ENCODE peak calls at places on chromosomes 4 and X, in six cellular contexts. H is fibroblast of mammary gland, O is HCT116, L is psoas muscle, V is OCI-LY7, F is astrocyte of the spinal cord. E is an unnamed sample.

GRCh38 chr4:109989044-109989443 is 76.4 kb downstream of the EGF start:
- DNase-seq in H (peak; percentile 37), O (peak; percentile 50), L (no peak), V (no peak), F (no peak), E (no peak)

GRCh38 chr4:76067652-76068286 is 6.7 kb upstream of the ART3 start:
- DNase-seq in H (peak; percentile 79), O (peak; percentile 59), L (peak; percentile 53), V (peak; percentile 72), F (peak; percentile 75), E (peak; percentile 73)

GRCh38 chr4:72525938-72526337 is 43.1 kb downstream of the ADAMTS3 start:
- DNase-seq in H (peak; percentile 73), O (no peak), L (peak; percentile 19), V (no peak), F (peak; percentile 89), E (no peak)

GRCh38 chr4:42671431-42672194 is 14.7 kb upstream of the ATP8A1 start:
- DNase-seq in H (no peak), O (no peak), L (no peak), V (peak; percentile 74), F (no peak), E (no peak)

GRCh38 chr4:26133840-26134239 is 187.0 kb upstream of the RBPJ start:
- DNase-seq in H (no peak), O (no peak), L (no peak), V (no peak), F (no peak), E (no peak)

GRCh38 chr4:16043820-16044554 is 39.8 kb downstream of the PROM1 start:
- DNase-seq in H (no peak), O (no peak), L (no peak), V (no peak), F (no peak), E (no peak)

GRCh38 chrX:38882894-38883620 is 81.8 kb downstream of the MID1IP1 start:
- DNase-seq in H (peak; percentile 96), O (peak; percentile 48), L (peak; percentile 35), V (peak; percentile 53), F (peak; percentile 89), E (no peak)

GRCh38 chrX:11374570-11374969 is 81.4 kb downstream of the AMELX start:
- DNase-seq in H (no peak), O (no peak), L (no peak), V (no peak), F (no peak), E (no peak)

GRCh38 chr4:99998062-99998880 is 48.2 kb upstream of the H2AZ1 start:
- DNase-seq in H (peak; percentile 70), O (peak; percentile 37), L (no peak), V (peak; percentile 6), F (peak; percentile 71), E (peak; percentile 31)

GRCh38 chrX:27675493-27675892 is 85.3 kb downstream of the DCAF8L2 start:
- DNase-seq in H (peak; percentile 22), O (no peak), L (no peak), V (no peak), F (peak; percentile 52), E (no peak)

GRCh38 chr4:7649741-7650531 is 215.2 kb upstream of the PSAPL1 start:
- DNase-seq in H (peak; percentile 95), O (peak; percentile 7), L (peak; percentile 25), V (peak; percentile 67), F (peak; percentile 89), E (no peak)

GRCh38 chrX:100070334-100070849 is 339.7 kb downstream of the PCDH19 start:
- DNase-seq in H (no peak), O (no peak), L (no peak), V (no peak), F (no peak), E (no peak)

GRCh38 chrX:100072286-100072685 is 337.8 kb downstream of the PCDH19 start:
- DNase-seq in H (peak; percentile 21), O (no peak), L (no peak), V (no peak), F (no peak), E (no peak)

DNA sequence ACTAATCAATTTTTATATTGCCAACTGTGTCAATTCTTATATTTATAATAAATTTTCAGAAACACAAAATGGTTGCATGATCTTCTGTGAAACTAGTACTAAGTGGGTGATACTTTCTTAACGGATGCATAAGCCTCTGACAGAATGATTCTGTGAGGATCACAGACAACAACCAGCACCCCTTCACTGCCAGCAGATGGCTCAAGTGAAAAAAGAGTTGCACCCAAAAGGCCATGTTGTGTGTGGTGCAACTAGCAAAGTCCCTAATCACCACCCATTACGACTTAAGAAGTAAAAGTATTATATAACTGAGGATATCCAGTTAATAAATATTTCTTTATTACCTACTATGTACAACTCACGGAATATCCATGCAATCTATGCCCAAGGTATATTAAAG is 334.0 kb downstream of the PCDH19 start:
- DNase-seq in H (no peak), O (no peak), L (no peak), V (no peak), F (no peak), E (no peak)
- TF ChIP-seq CTCF in H (no peak), O (no peak), L (no peak), V (no peak), F (no peak), E (no peak)

DNA sequence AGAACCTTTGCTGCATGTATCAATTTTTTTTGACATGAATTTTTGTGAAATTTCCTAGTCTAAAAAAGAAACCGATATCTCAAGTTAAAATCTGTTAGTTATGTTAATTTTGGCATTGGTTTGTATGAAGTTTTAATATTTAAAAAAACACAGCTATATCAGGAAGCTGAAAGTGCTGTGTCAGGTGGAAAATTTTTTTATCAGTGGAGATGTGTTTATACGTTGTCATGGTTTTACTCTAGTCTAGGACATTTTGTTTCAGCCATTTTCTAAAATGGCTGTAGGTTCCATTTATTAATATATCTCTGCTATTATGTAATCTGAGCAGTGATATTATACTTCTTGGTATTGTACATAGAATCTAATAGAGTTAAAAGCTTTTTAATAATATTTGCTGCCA is 34.2 kb downstream of the OCRL start:
- DNase-seq in H (no peak), O (no peak), L (no peak), V (no peak), F (no peak), E (no peak)
- TF ChIP-seq CTCF in H (no peak), O (no peak), L (no peak), V (no peak), F (no peak), E (no peak)

GRCh38 chr4:107380190-107380589 is 339.8 kb downstream of the PAPSS1 start:
- DNase-seq in H (no peak), O (no peak), L (no peak), V (no peak), F (no peak), E (no peak)
- TF ChIP-seq CTCF in H (no peak), O (no peak), L (no peak), V (no peak), F (no peak), E (no peak)

GRCh38 chr4:17576932-17577659 is at the start of gene LAP3:
- DNase-seq in H (peak; percentile 96), O (peak; percentile 88), L (peak; percentile 97), V (peak; percentile 97), F (peak; percentile 97), E (peak; percentile 95)
- TF ChIP-seq CTCF in H (no peak), O (no peak), L (no peak), V (no peak), F (no peak), E (no peak)

GRCh38 chr4:67198757-67199156 is 346.5 kb downstream of the CENPC start:
- DNase-seq in H (peak; percentile 9), O (no peak), L (no peak), V (peak; percentile 4), F (peak; percentile 70), E (no peak)
- TF ChIP-seq CTCF in H (no peak), O (no peak), L (no peak), V (peak; percentile 55), F (peak; percentile 41), E (peak; percentile 11)

DNA sequence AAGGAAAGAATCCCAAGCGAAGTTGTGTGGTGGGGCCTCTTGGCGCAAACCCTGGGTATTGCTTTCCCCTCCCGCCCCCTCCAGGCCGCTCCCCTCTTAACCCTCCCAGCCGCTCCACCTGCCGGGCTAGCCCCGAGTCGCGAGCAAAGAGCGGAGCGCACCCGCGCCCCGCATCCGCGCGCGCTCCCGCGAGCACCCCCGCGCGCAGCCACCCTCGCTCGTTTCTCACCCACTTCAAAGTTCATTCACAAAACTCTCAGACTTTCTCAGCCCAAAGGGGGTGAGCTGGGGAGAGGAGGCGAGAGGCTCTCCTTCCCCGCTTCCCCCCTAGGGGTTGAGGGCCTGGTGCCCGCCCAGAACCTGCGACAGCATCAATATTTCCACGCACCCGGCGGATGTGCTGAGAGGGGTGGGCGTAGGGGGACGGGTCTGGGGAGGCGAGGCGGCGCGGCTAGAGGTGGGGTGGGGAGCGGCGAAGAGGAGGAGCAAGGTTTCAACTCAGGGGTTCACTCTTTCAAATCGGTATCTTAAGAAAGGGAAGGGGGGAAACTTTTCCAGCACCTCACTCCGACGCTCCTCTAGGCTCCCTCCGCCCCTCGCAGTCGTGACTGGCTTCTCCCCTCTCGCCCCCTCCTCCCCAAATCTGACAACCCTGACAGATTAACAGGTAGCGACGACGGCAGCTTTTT is 1.8 kb downstream of the MAML3 start:
- DNase-seq in H (no peak), O (peak; percentile 46), L (peak; percentile 61), V (peak; percentile 77), F (no peak), E (peak; percentile 73)
- TF ChIP-seq CTCF in H (no peak), O (no peak), L (peak; percentile 24), V (peak; percentile 54), F (peak; percentile 21), E (no peak)

GRCh38 chrX:66028936-66029335 is 10.9 kb downstream of the VSIG4 start:
- DNase-seq in H (no peak), O (no peak), L (no peak), V (no peak), F (no peak), E (no peak)

GRCh38 chrX:66035667-66036066 is 4.2 kb downstream of the VSIG4 start:
- DNase-seq in H (no peak), O (no peak), L (no peak), V (no peak), F (no peak), E (no peak)

GRCh38 chrX:66030505-66031317 is 9.2 kb downstream of the VSIG4 start:
- DNase-seq in H (peak; percentile 31), O (peak; percentile 10), L (no peak), V (peak; percentile 55), F (no peak), E (peak; percentile 11)
- TF ChIP-seq CTCF in H (peak; percentile 77), O (peak; percentile 62), L (peak; percentile 32), V (peak; percentile 73), F (peak; percentile 48), E (peak; percentile 30)

GRCh38 chr4:106195435-106195950 is 120.5 kb downstream of the TBCK start:
- DNase-seq in H (no peak), O (no peak), L (no peak), V (no peak), F (no peak), E (no peak)

DNA sequence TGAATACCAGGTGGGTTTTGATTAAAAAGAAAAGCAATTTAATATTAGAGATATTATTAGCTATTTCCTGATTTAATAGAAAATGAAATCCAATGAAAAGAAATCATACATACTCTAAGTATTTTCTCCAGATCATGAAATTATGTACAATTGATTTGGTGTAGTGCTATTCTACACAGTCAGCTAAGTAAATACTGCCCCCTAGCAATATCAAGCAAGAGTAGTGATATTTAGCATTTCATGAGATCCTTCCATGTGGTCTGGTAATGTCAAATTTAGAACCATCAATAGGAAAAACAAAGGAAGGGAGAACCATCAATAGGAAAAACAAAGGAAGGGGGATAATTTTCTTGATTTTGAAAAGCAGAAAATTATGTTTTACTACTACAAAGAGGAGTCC is 114.6 kb downstream of the TBCK start:
- DNase-seq in H (peak; percentile 23), O (no peak), L (no peak), V (peak; percentile 14), F (peak; percentile 22), E (no peak)
- TF ChIP-seq CTCF in H (peak; percentile 65), O (peak; percentile 71), L (peak; percentile 38), V (peak; percentile 76), F (peak; percentile 65), E (no peak)